ENCODE peak calls at places on chromosomes 6 and 20, in four cellular contexts. G, X, I and W are unnamed samples.

GRCh38 chr6:73364549-73364948 is 2.1 kb downstream of the KHDC3L start:
- DNase-seq in I (no peak), G (no peak), X (no peak), W (no peak)

GRCh38 chr6:134774244-134774643 is 175.7 kb downstream of the ALDH8A1 start:
- DNase-seq in I (no peak), X (no peak), G (peak; percentile 23), W (no peak)

GRCh38 chr20:17505664-17506517 is 25.3 kb downstream of the BFSP1 start:
- DNase-seq in G (no peak), I (no peak), X (no peak), W (no peak)

GRCh38 chr20:22929661-22930060 is 105.5 kb upstream of the SSTR4 start:
- DNase-seq in X (no peak), G (no peak), I (no peak), W (no peak)

GRCh38 chr6:51814418-51814817 is 273.0 kb downstream of the PKHD1 start:
- DNase-seq in G (no peak), I (no peak), X (peak; percentile 47), W (no peak)

GRCh38 chr20:18243802-18244201 is 44.5 kb upstream of the ZNF133 start:
- DNase-seq in I (no peak), G (no peak), X (no peak), W (no peak)

GRCh38 chr20:52614036-52614863 is 357.9 kb upstream of the TSHZ2 start:
- DNase-seq in G (no peak), X (no peak), I (no peak), W (no peak)

GRCh38 chr6:78861509-78861908 is 5.8 kb upstream of the IRAK1BP1 start:
- DNase-seq in X (no peak), I (no peak), G (no peak), W (no peak)

GRCh38 chr20:60238992-60239655 is 280.9 kb downstream of the CDH26 start:
- DNase-seq in X (no peak), G (peak; percentile 12), I (no peak), W (no peak)

GRCh38 chr6:118668761-118669411 is 17.5 kb upstream of the CEP85L start:
- DNase-seq in G (peak; percentile 48), I (no peak), X (no peak), W (peak; percentile 33)

GRCh38 chr6:80468398-80468797 is 361.9 kb downstream of the BCKDHB start:
- DNase-seq in G (no peak), X (no peak), I (no peak), W (no peak)

GRCh38 chr20:18188446-18188845 is 50.8 kb downstream of the KAT14 start:
- DNase-seq in G (no peak), X (no peak), I (no peak), W (no peak)

GRCh38 chr6:108118791-108119211 is 44.3 kb upstream of the OSTM1 start:
- DNase-seq in X (no peak), G (no peak), I (no peak), W (no peak)

GRCh38 chr6:134446228-134446848 is 128.4 kb upstream of the SGK1 start:
- DNase-seq in X (no peak), G (peak; percentile 48), I (no peak), W (no peak)

GRCh38 chr6:166259296-166259977 is 48.8 kb downstream of the PRR18 start:
- DNase-seq in G (no peak), I (no peak), X (peak; percentile 27), W (peak; percentile 24)

GRCh38 chr20:63696628-63697356 is at the start of gene TNFRSF6B:
- DNase-seq in G (no peak), X (no peak), I (peak; percentile 39), W (no peak)

GRCh38 chr6:7615611-7616383 is 25.8 kb downstream of the SNRNP48 start:
- DNase-seq in I (peak; percentile 64), G (peak; percentile 41), X (peak; percentile 80), W (no peak)

GRCh38 chr20:40019510-40019909 is 669.5 kb downstream of the MAFB start:
- DNase-seq in I (no peak), X (no peak), G (no peak), W (no peak)

GRCh38 chr6:3317741-3318211 is 59.0 kb downstream of the PSMG4 start:
- DNase-seq in I (no peak), G (no peak), X (no peak), W (peak; percentile 38)

GRCh38 chr20:38073307-38074010 is 39.9 kb downstream of the RPRD1B start:
- DNase-seq in X (peak; percentile 86), I (peak; percentile 69), G (peak; percentile 98), W (peak; percentile 52)

GRCh38 chr6:108097882-108098281 is 23.3 kb upstream of the OSTM1 start:
- DNase-seq in X (no peak), G (no peak), I (no peak), W (no peak)

GRCh38 chr6:31559958-31560696 is 12.0 kb upstream of the LTA start:
- DNase-seq in X (peak; percentile 15), G (no peak), I (no peak), W (peak; percentile 39)

GRCh38 chr20:6055161-6055783 is 1.4 kb upstream of the LRRN4 start:
- DNase-seq in G (no peak), X (no peak), I (peak; percentile 85), W (no peak)

GRCh38 chr6:80553071-80553740 is 446.7 kb downstream of the BCKDHB start:
- DNase-seq in X (no peak), I (no peak), G (peak; percentile 70), W (no peak)

GRCh38 chr6:109465772-109466171 is 10.2 kb upstream of the MICAL1 start:
- DNase-seq in I (peak; percentile 34), X (no peak), G (no peak), W (no peak)

GRCh38 chr20:11195169-11195568 is 521.4 kb upstream of the JAG1 start:
- DNase-seq in G (no peak), I (peak; percentile 69), X (no peak), W (no peak)

GRCh38 chr6:5084787-5085637 is at the start of gene PPP1R3G:
- DNase-seq in I (peak; percentile 52), G (no peak), X (peak; percentile 50), W (peak; percentile 28)

GRCh38 chr20:3563113-3563512 is 92.3 kb downstream of the ATRN start:
- DNase-seq in X (no peak), I (no peak), G (no peak), W (no peak)

GRCh38 chr20:52047811-52048302 is 143.7 kb downstream of the ZFP64 start:
- DNase-seq in G (peak; percentile 84), X (peak; percentile 66), I (no peak), W (no peak)

GRCh38 chr6:11043552-11043960 is 549 bp downstream of the ELOVL2 start:
- DNase-seq in G (no peak), I (peak; percentile 16), X (peak; percentile 44), W (no peak)

GRCh38 chr6:98832282-98833100 is 1.9 kb upstream of the POU3F2 start:
- DNase-seq in I (peak; percentile 27), G (no peak), X (peak; percentile 58), W (no peak)

GRCh38 chr6:30885481-30885998 is 1.2 kb downstream of the DDR1 start:
- DNase-seq in G (no peak), I (peak; percentile 59), X (peak; percentile 24), W (peak; percentile 71)

GRCh38 chr6:119461187-119461586 is 111.6 kb upstream of the MAN1A1 start:
- DNase-seq in I (no peak), X (no peak), G (no peak), W (no peak)

GRCh38 chr6:52992980-52993379 is 2.1 kb downstream of the GSTA4 start:
- DNase-seq in X (no peak), I (no peak), G (no peak), W (no peak)

GRCh38 chr6:52221302-52221701 is 23.0 kb downstream of the IL17F start:
- DNase-seq in X (no peak), I (no peak), G (no peak), W (no peak)

GRCh38 chr6:54125493-54125892 is 14.2 kb downstream of the MLIP start:
- DNase-seq in G (no peak), I (no peak), X (peak; percentile 62), W (no peak)

GRCh38 chr6:5851261-5851757 is 155.4 kb downstream of the NRN1 start:
- DNase-seq in I (peak; percentile 74), X (peak; percentile 91), G (peak; percentile 8), W (no peak)

GRCh38 chr6:73632346-73632745 is 21.4 kb downstream of the SLC17A5 start:
- DNase-seq in G (no peak), I (no peak), X (no peak), W (no peak)

GRCh38 chr6:136550330-136551071 is at the start of gene MAP7:
- DNase-seq in G (no peak), I (peak; percentile 89), X (peak; percentile 96), W (no peak)

DNA sequence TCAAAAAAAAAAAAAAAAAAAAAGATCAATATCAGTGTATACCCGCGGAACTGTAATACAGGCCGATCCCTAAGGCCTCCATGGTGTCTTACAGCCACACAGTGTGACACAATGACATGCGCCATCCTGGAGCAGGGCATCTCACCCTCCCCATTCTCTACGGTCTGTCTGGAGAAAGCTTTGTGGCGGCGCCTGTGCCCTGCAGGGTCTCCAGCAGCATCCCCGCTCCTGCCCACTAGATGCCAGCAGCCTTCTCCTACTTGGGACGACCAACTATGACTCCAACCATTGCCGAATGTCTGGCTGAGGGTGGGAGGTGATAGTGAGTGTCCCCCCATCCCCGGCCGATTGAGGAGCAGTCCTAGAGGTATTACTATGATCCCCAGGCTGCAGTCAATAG is 558.8 kb upstream of the AGPAT4 start:
- DNase-seq in I (no peak), G (no peak), X (no peak), W (no peak)
- TF ChIP-seq CTCF in I (no peak), G (no peak), X (peak; percentile 41), W (no peak)

DNA sequence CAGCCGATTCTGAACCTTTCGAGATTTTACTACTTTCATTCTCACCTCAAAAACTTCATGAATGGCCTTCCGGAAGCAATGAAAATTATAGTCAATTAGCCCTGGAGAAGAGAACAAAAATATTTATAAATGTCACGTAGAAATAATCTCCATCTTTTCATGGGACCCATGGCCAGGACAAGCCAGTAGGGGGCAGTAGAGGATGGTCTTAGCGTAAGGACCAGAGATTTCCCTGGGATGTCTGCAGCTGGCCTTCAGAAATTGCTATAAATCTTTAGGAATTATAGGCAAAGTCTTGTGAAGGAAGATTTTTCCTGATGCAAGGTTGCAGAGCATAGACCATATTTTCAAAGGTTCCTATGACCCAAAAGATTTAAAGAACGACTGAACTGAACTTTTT is 15.6 kb upstream of the UBE2J1 start:
- DNase-seq in X (peak; percentile 84), I (peak; percentile 83), G (no peak), W (no peak)
- TF ChIP-seq CTCF in X (peak; percentile 87), I (peak; percentile 86), G (peak; percentile 86), W (peak; percentile 58)

DNA sequence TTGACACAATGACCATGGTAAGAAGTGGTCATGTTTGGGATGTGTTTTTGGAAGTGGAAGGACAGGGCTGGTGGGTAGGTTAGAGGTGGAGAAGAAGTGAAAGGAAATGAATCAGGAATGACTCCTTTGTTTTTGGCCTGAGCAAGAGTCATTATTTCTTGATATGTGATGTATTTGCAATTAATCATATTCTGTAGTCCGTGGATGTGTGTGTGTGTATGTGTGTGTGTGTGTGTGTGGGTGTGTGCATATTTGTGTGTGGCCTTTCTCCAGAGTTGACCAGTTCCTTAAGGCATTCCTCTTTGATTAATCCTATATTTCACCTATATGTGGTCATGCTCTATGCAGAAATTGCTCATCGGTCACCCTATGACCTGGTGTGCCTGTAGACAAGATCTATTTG is 130.7 kb downstream of the UTRN start:
- DNase-seq in G (no peak), X (no peak), I (no peak), W (no peak)
- TF ChIP-seq CTCF in G (no peak), X (no peak), I (no peak), W (no peak)

DNA sequence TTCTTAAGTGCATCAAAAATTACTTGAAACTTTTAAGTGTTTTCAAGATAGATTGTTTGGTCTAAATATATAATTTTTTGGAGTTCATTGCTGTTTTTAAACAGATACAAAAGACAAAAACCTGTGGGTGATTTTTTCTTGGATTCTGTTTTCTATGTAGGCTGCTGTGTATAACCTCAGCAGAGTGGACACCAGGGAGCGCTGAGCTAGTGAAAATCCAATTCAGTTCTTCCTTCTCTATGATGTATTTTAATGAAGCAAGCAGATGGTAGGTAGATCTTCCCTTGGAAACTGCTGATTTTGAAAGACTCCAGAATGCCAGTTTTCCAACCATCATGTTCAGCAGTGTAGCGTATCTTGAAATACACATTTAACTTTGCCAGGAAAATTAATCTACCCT is 177.9 kb downstream of the PHF3 start:
- DNase-seq in G (no peak), I (no peak), X (no peak), W (no peak)
- TF ChIP-seq CTCF in G (no peak), I (peak; percentile 18), X (peak; percentile 34), W (no peak)